ENCODE peak calls at places on chromosome 18, in seven cellular contexts. F is IMR-90, K is mesenchymal stem cell, T is mesendoderm, E is H1, X is neuronal stem cell, Q is trophoblast cell. H is an unnamed sample.

GRCh38 chr18:35876243-35876642 is 96.2 kb upstream of the RMP24 start:
- DNase-seq in T (peak), X (no peak), F (no peak), K (no peak), E (no peak), Q (no peak), H (no peak)

GRCh38 chr18:48935433-48935774 is 15.4 kb downstream of the SMAD7 start:
- DNase-seq in K (no peak), T (no peak), F (no peak), X (no peak), Q (no peak), E (no peak), H (peak)

GRCh38 chr18:34901299-34901698 is 139.9 kb upstream of the MAPRE2 start:
- DNase-seq in F (peak), T (no peak), K (no peak), Q (no peak), X (no peak), E (no peak), H (no peak)

GRCh38 chr18:25140962-25141308 is 211.0 kb downstream of the ZNF521 start:
- DNase-seq in Q (no peak), E (no peak), F (no peak), X (no peak), T (no peak), K (no peak), H (no peak)

GRCh38 chr18:34083910-34084309 is 140.8 kb downstream of the NOL4 start:
- DNase-seq in Q (no peak), X (no peak), F (no peak), T (no peak), K (no peak), E (no peak), H (no peak)

GRCh38 chr18:58657494-58657893 is 13.8 kb upstream of the MALT1 start:
- DNase-seq in F (no peak), K (no peak), T (no peak), E (no peak), Q (no peak), X (no peak), H (no peak)

GRCh38 chr18:28793911-28794310 is 617.0 kb upstream of the CDH2 start:
- DNase-seq in T (no peak), K (no peak), X (no peak), F (no peak), E (no peak), Q (no peak), H (no peak)

GRCh38 chr18:11176416-11176815 is 27.0 kb upstream of the PIEZO2 start:
- DNase-seq in K (peak), X (no peak), Q (no peak), E (no peak), T (no peak), F (peak), H (no peak)

GRCh38 chr18:79405019-79405780 is 9.5 kb downstream of the NFATC1 start:
- DNase-seq in Q (no peak), X (no peak), F (no peak), E (no peak), K (no peak), T (no peak), H (no peak)

GRCh38 chr18:8705280-8705940 is at the start of gene MTCL1:
- DNase-seq in T (peak), K (peak), Q (no peak), X (no peak), E (peak), F (no peak), H (peak)

GRCh38 chr18:8801263-8801901 is 96.0 kb downstream of the MTCL1 start:
- DNase-seq in F (peak), E (no peak), X (no peak), K (peak), T (peak), Q (no peak), H (no peak)

GRCh38 chr18:38174594-38174993 is 609.0 kb upstream of the CELF4 start:
- DNase-seq in T (no peak), K (no peak), E (no peak), F (no peak), Q (no peak), X (no peak), H (no peak)

GRCh38 chr18:12007063-12007462 is 25.8 kb downstream of the IMPA2 start:
- DNase-seq in K (no peak), E (no peak), F (no peak), T (no peak), X (no peak), Q (no peak), H (no peak)

GRCh38 chr18:9404565-9405060 is 70.0 kb downstream of the TWSG1 start:
- DNase-seq in X (no peak), F (no peak), Q (peak), E (no peak), T (no peak), K (no peak), H (no peak)

GRCh38 chr18:43662657-43663056 is 385.4 kb upstream of the SYT4 start:
- DNase-seq in K (peak), E (no peak), X (no peak), T (no peak), Q (no peak), F (peak), H (no peak)

GRCh38 chr18:77165489-77166415 is 33.2 kb upstream of the MBP start:
- DNase-seq in Q (no peak), E (no peak), K (no peak), F (no peak), T (no peak), X (no peak), H (no peak)

GRCh38 chr18:40159141-40160017 is 1795.7 kb upstream of the PIK3C3 start:
- DNase-seq in K (peak), E (no peak), X (peak), F (peak), T (peak), Q (no peak), H (no peak)

GRCh38 chr18:61554117-61554776 is 221.0 kb downstream of the CDH20 start:
- DNase-seq in Q (no peak), X (no peak), T (no peak), F (no peak), K (no peak), E (no peak), H (no peak)

DNA sequence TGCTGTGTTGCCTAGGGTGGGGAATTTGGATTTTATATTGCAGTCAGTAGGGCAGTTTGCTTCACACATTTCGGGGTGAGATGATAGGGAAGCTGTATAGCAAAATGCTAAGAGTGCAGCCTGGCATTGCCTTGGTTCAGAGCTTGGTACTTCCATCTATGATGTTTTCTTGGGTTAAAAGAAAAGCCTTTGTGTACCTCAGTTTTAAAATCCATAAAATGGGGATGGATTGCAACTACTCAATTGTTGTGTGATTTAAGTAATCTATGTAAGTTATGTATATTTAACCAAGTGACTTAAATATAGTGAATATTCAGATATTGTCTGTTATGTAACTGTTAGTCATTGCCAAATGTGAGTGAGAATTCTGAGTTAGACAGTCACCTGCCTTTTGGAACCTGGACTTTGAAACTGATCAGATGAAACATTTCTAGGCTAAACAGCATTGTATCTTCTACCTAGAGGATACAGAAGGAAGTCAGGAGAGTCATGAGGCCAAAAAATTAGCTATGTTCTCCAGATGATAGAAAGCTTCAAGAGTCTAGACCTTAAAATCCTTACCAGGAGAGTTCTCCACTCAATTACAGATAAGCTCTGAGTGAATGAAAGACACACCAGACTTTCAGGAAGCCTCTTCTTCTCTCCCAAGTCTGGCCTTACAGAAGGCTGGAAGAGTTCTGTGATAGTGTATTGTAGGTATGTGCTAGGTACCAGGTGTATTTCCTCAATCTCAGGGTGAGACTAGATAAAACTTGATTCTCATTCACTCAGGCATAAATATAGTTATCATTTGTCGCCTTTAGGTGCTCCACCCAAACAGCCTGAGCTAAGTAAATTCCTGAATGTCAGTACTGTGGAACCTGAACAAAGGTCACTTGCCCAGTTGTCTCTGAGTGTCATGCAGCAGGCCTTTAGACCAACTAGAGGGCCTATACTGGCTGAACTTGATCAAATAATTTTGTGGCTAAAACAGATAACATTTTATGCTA is 7.5 kb downstream of the RIOK3 start:
- DNase-seq in X (no peak), E (no peak), Q (no peak), F (no peak), T (no peak), K (no peak), H (no peak)
- H2BK5ac ChIP-seq in X (no peak), E (no peak), Q (no peak), F (no peak), T (no peak), K (no peak), H (no peak)

DNA sequence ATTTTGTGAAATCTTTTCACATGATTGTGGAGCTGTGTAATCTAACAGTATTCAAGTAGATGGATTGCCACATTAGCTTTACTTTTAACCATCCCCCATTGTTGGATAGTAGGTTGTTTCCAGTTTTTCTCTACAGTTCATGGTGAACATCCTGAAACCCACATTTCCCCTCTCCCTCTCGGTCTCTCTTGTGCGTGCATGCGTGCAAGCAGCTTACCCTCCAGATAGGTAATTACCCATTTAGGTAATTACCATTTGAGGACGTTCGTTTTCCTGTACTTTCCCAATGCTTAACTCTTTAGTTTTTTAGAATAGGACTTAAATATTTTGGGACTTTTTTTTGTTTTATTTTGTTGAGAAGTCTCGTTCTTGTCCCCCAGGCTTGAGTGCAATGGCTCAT is 12.5 kb downstream of the ZNF407 start:
- DNase-seq in X (no peak), K (no peak), T (no peak), Q (no peak), F (no peak), E (no peak), H (no peak)
- H2BK5ac ChIP-seq in X (no peak), K (no peak), T (no peak), Q (no peak), F (no peak), E (no peak), H (no peak)

DNA sequence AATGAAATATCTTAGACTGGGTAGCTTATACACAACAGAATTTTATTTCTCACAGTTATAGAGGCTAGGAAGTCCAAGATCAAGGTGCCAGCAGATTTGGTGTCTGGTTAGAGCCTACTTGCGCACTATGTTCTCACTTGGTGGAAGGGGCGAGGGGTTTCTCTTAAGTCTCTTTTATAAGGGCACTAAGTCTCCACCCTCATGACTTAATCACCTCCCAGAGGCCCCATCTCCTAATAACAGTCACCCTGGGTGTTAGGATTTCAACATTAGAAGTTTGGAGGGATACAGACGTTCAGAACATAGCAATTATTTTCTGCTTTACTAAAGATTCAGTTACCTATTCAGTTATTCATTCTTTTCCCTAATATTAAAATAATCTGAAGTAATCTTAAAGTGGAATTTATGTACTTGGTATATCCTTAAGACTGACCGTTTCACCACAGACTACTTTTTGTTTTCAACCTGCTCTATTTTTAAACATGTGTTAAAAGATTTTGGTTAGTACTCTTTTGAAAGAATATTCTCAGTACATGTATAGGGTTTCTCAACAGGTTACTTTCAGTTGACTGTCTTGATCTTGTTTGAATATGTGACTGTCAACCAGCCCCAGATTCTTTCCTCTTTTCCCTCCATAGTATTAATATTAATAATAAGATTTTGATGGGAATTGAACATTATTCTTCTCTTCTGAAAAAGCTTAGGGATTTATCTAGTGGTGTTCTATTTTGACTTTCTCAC is 130.0 kb downstream of the TAF4B start:
- DNase-seq in K (no peak), X (no peak), F (no peak), Q (no peak), T (no peak), E (no peak), H (no peak)
- H2BK5ac ChIP-seq in K (no peak), X (no peak), F (no peak), Q (no peak), T (no peak), E (no peak), H (no peak)

GRCh38 chr18:75183524-75183923 is 25.4 kb downstream of the PTGR3 start:
- DNase-seq in K (no peak), F (peak), X (no peak), Q (peak), T (peak), E (no peak), H (no peak)

GRCh38 chr18:75183973-75184372 is 25.0 kb downstream of the PTGR3 start:
- DNase-seq in Q (no peak), T (no peak), E (no peak), F (no peak), X (no peak), K (no peak), H (no peak)

GRCh38 chr18:75178376-75178775 is 30.6 kb downstream of the PTGR3 start:
- DNase-seq in K (no peak), X (no peak), Q (no peak), T (no peak), F (no peak), E (no peak), H (no peak)

GRCh38 chr18:75176849-75177248 is 32.1 kb downstream of the PTGR3 start:
- DNase-seq in E (no peak), T (peak), Q (no peak), F (no peak), X (no peak), K (no peak), H (no peak)

GRCh38 chr18:75179819-75180600 is 28.9 kb downstream of the PTGR3 start:
- DNase-seq in E (no peak), F (no peak), X (no peak), Q (no peak), T (no peak), K (no peak), H (no peak)
- H2BK5ac ChIP-seq in E (no peak), F (no peak), X (no peak), Q (no peak), T (no peak), K (no peak), H (no peak)

GRCh38 chr18:55541571-55541970 is 46.4 kb downstream of the TCF4 start:
- DNase-seq in E (no peak), X (no peak), K (no peak), T (no peak), Q (no peak), F (no peak), H (no peak)
- H2BK5ac ChIP-seq in E (no peak), X (no peak), K (no peak), T (no peak), Q (no peak), F (no peak), H (no peak)

DNA sequence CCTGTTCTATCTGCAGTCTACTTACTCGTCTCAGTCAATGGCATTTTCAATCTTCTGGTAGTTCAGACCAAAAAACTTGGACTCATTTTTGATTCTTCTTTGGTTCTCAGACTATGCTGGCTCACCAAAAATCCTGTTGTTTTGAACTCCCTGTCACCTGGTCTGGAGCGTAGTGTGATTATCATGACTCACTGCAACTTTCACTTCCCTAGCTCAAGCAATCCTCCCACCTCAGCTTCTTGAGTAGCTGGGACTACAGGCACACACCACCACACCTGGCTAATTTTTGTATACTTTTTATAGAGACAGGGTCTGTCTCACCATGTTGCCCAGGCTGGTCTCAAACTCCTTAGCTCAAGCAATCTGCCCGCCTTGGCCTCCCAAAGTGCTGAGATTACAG is 163.3 kb upstream of the CDH7 start:
- DNase-seq in X (no peak), T (no peak), F (no peak), Q (no peak), K (no peak), E (no peak), H (no peak)
- H2BK5ac ChIP-seq in X (no peak), T (no peak), F (no peak), Q (no peak), K (no peak), E (no peak), H (no peak)

GRCh38 chr18:70577023-70577420 is 288.2 kb downstream of the SOCS6 start:
- DNase-seq in T (no peak), E (no peak), X (no peak), K (no peak), Q (no peak), F (no peak), H (no peak)
- H2BK5ac ChIP-seq in T (no peak), E (no peak), X (no peak), K (no peak), Q (no peak), F (no peak), H (no peak)

DNA sequence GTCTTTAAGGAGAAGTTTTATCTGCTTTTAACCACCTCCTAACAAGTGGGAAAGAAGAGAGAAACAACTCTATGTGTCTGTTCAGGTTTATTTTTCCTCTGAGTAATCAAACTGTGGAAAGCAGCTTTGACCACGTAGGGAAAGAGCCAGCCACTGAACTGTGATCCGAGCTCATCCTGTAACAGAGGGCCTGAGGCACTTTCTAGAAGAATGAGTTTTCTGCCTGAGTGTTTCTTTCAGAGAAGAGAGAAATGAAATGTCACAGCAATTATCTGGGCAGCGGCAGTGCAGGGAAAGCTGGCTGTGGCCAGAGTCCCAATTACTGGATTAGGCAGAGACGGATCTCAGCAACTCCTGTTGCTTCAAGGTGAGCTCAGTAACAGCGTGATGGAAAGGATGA is 151.9 kb downstream of the CD226 start:
- DNase-seq in T (peak), K (peak), Q (no peak), X (peak), F (peak), E (no peak), H (no peak)
- H2BK5ac ChIP-seq in T (no peak), K (no peak), Q (no peak), X (no peak), F (peak), E (no peak), H (no peak)

DNA sequence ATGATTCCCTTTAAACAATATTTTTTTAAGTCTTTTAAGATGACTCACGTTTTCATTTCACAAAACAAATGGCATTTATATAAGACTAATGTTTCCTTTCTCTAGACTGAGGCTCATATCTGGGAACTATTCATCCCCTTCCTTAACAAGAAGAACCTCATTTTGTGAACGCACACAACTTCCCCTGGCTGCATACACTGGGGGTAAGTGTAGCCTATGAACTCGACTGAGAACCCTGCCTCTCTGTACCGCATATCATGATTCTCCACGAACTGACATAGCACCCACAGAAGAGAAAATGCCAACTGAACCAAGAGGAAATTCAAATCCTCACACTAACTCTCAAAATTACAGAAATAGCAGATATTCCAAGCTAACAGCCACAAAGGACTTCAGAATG is 236.8 kb downstream of the TCF4 start:
- DNase-seq in T (no peak), K (no peak), Q (no peak), X (no peak), F (peak), E (no peak), H (no peak)
- H2BK5ac ChIP-seq in T (no peak), K (no peak), Q (no peak), X (no peak), F (peak), E (no peak), H (no peak)